ENCODE peak calls at places on chromosomes 2 and 18, in seven cellular contexts. One of them, this sample, is unnamed.
A peak's percentile ranks its signal among the peaks of the same experiment; 100 is the strongest.

GRCh38 chr2:28956415-28956826 is 24.7 kb upstream of the TOGARAM2 start:
- DNase-seq in breast epithelium: no peak
- DNase-seq in tibial nerve: no peak
- DNase-seq in PC-3: no peak
- DNase-seq in A549: no peak
- DNase-seq in Caco-2: no peak
- DNase-seq in cardiac muscle cell: peak; percentile 57
- DNase-seq in this sample: no peak

GRCh38 chr2:187774551-187775071 is 220.4 kb upstream of the TFPI start:
- DNase-seq in breast epithelium: no peak
- DNase-seq in tibial nerve: no peak
- DNase-seq in PC-3: peak; percentile 57
- DNase-seq in A549: no peak
- DNase-seq in Caco-2: no peak
- DNase-seq in cardiac muscle cell: no peak
- DNase-seq in this sample: peak; percentile 16

GRCh38 chr2:215362562-215362904 is 50.7 kb downstream of the ATIC start:
- DNase-seq in breast epithelium: no peak
- DNase-seq in tibial nerve: no peak
- DNase-seq in PC-3: no peak
- DNase-seq in A549: no peak
- DNase-seq in Caco-2: no peak
- DNase-seq in cardiac muscle cell: no peak
- DNase-seq in this sample: no peak

GRCh38 chr18:45774065-45774521 is 50.1 kb downstream of the SLC14A1 start:
- DNase-seq in breast epithelium: no peak
- DNase-seq in tibial nerve: no peak
- DNase-seq in PC-3: peak; percentile 76
- DNase-seq in A549: no peak
- DNase-seq in Caco-2: no peak
- DNase-seq in cardiac muscle cell: no peak
- DNase-seq in this sample: peak; percentile 41

GRCh38 chr2:241252778-241253475 is 62.5 kb downstream of the HDLBP start:
- DNase-seq in breast epithelium: no peak
- DNase-seq in tibial nerve: no peak
- DNase-seq in PC-3: no peak
- DNase-seq in A549: no peak
- DNase-seq in Caco-2: no peak
- DNase-seq in cardiac muscle cell: no peak
- DNase-seq in this sample: no peak

GRCh38 chr2:186853871-186854435 is 5.0 kb upstream of the ZSWIM2 start:
- DNase-seq in breast epithelium: no peak
- DNase-seq in tibial nerve: no peak
- DNase-seq in PC-3: no peak
- DNase-seq in A549: no peak
- DNase-seq in Caco-2: no peak
- DNase-seq in cardiac muscle cell: no peak
- DNase-seq in this sample: peak; percentile 10

GRCh38 chr2:73931531-73932500 is 5.1 kb downstream of the DGUOK start:
- DNase-seq in breast epithelium: no peak
- DNase-seq in tibial nerve: no peak
- DNase-seq in PC-3: peak; percentile 45
- DNase-seq in A549: no peak
- DNase-seq in Caco-2: no peak
- DNase-seq in cardiac muscle cell: no peak
- DNase-seq in this sample: no peak

GRCh38 chr2:181683518-181684453 is 3.5 kb upstream of the NEUROD1 start:
- DNase-seq in breast epithelium: no peak
- DNase-seq in tibial nerve: no peak
- DNase-seq in PC-3: no peak
- DNase-seq in A549: no peak
- DNase-seq in Caco-2: no peak
- DNase-seq in cardiac muscle cell: peak; percentile 5
- DNase-seq in this sample: no peak

GRCh38 chr2:22035333-22035964 is 911.7 kb downstream of the TDRD15 start:
- DNase-seq in breast epithelium: no peak
- DNase-seq in tibial nerve: no peak
- DNase-seq in PC-3: no peak
- DNase-seq in A549: no peak
- DNase-seq in Caco-2: no peak
- DNase-seq in cardiac muscle cell: no peak
- DNase-seq in this sample: no peak

GRCh38 chr2:225768741-225769140 is 369.2 kb downstream of the NYAP2 start:
- DNase-seq in breast epithelium: no peak
- DNase-seq in tibial nerve: no peak
- DNase-seq in PC-3: no peak
- DNase-seq in A549: no peak
- DNase-seq in Caco-2: no peak
- DNase-seq in cardiac muscle cell: no peak
- DNase-seq in this sample: no peak

GRCh38 chr2:29246388-29247300 is 131.4 kb downstream of the CLIP4 start:
- DNase-seq in breast epithelium: no peak
- DNase-seq in tibial nerve: no peak
- DNase-seq in PC-3: no peak
- DNase-seq in A549: no peak
- DNase-seq in Caco-2: no peak
- DNase-seq in cardiac muscle cell: no peak
- DNase-seq in this sample: no peak

GRCh38 chr2:127220102-127220806 is at the start of gene CYP27C1:
- DNase-seq in breast epithelium: no peak
- DNase-seq in tibial nerve: no peak
- DNase-seq in PC-3: no peak
- DNase-seq in A549: no peak
- DNase-seq in Caco-2: no peak
- DNase-seq in cardiac muscle cell: peak; percentile 69
- DNase-seq in this sample: no peak

GRCh38 chr2:165533331-165533730 is 63.8 kb downstream of the CSRNP3 start:
- DNase-seq in breast epithelium: no peak
- DNase-seq in tibial nerve: no peak
- DNase-seq in PC-3: no peak
- DNase-seq in A549: no peak
- DNase-seq in Caco-2: no peak
- DNase-seq in cardiac muscle cell: no peak
- DNase-seq in this sample: no peak

GRCh38 chr2:16685340-16685715 is 19.7 kb upstream of the CYRIA start:
- DNase-seq in breast epithelium: no peak
- DNase-seq in tibial nerve: no peak
- DNase-seq in PC-3: no peak
- DNase-seq in A549: no peak
- DNase-seq in Caco-2: no peak
- DNase-seq in cardiac muscle cell: no peak
- DNase-seq in this sample: no peak

GRCh38 chr2:170054996-170055395 is 123.0 kb upstream of the MYO3B start:
- DNase-seq in breast epithelium: no peak
- DNase-seq in tibial nerve: no peak
- DNase-seq in PC-3: no peak
- DNase-seq in A549: no peak
- DNase-seq in Caco-2: no peak
- DNase-seq in cardiac muscle cell: no peak
- DNase-seq in this sample: no peak

GRCh38 chr2:198950813-198951212 is 506.9 kb downstream of the SATB2 start:
- DNase-seq in breast epithelium: no peak
- DNase-seq in tibial nerve: no peak
- DNase-seq in PC-3: no peak
- DNase-seq in A549: no peak
- DNase-seq in Caco-2: no peak
- DNase-seq in cardiac muscle cell: no peak
- DNase-seq in this sample: no peak

GRCh38 chr18:6728809-6729246 is 688 bp upstream of the ARHGAP28 start:
- DNase-seq in breast epithelium: no peak
- DNase-seq in tibial nerve: no peak
- DNase-seq in PC-3: no peak
- DNase-seq in A549: no peak
- DNase-seq in Caco-2: no peak
- DNase-seq in cardiac muscle cell: no peak
- DNase-seq in this sample: no peak

GRCh38 chr18:6732952-6733351 is 3.4 kb downstream of the ARHGAP28 start:
- DNase-seq in breast epithelium: no peak
- DNase-seq in tibial nerve: no peak
- DNase-seq in PC-3: peak; percentile 34
- DNase-seq in A549: no peak
- DNase-seq in Caco-2: no peak
- DNase-seq in cardiac muscle cell: no peak
- DNase-seq in this sample: no peak

GRCh38 chr18:6729247-6730091 is at the start of gene ARHGAP28:
- DNase-seq in breast epithelium: peak; percentile 59
- DNase-seq in tibial nerve: peak; percentile 75
- DNase-seq in PC-3: peak; percentile 89
- DNase-seq in A549: peak; percentile 76
- DNase-seq in Caco-2: peak; percentile 96
- DNase-seq in cardiac muscle cell: peak; percentile 96
- DNase-seq in this sample: no peak

GRCh38 chr18:6728318-6728717 is 1.2 kb upstream of the ARHGAP28 start:
- DNase-seq in breast epithelium: no peak
- DNase-seq in tibial nerve: no peak
- DNase-seq in PC-3: no peak
- DNase-seq in A549: no peak
- DNase-seq in Caco-2: peak; percentile 51
- DNase-seq in cardiac muscle cell: no peak
- DNase-seq in this sample: no peak

GRCh38 chr18:6731197-6731596 is 1.7 kb downstream of the ARHGAP28 start:
- DNase-seq in breast epithelium: no peak
- DNase-seq in tibial nerve: no peak
- DNase-seq in PC-3: peak; percentile 84
- DNase-seq in A549: no peak
- DNase-seq in Caco-2: no peak
- DNase-seq in cardiac muscle cell: no peak
- DNase-seq in this sample: peak; percentile 75
- H3K4me3 ChIP-seq in breast epithelium: peak overlapping the region; percentile 83
- H3K4me3 ChIP-seq in tibial nerve: no peak overlapping the region
- H3K4me3 ChIP-seq in PC-3: peak overlapping the region; percentile 67
- H3K4me3 ChIP-seq in A549: no peak overlapping the region
- H3K4me3 ChIP-seq in Caco-2: no peak overlapping the region
- H3K4me3 ChIP-seq in cardiac muscle cell: peak overlapping the region; percentile 34
- H3K4me3 ChIP-seq in this sample: no peak overlapping the region

DNA sequence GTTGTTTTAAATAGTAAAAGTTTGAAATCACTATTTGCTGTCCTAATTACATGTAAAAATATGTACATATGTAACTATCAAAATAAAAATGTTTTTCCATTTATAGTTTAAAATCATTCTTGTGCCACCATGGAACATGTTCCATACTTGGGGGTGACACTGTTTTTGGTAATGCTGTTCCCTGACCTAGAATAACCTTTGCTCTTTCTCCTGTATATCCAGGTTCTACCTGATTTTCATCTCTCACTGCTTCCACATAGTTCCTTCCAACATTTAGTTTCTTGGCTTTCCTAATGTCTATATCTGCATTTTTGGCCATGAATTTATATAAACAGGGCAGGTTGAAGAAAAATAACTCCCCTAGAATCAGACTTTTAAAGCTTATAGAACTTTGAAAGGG is 2.5 kb downstream of the SPOPL start:
- DNase-seq in breast epithelium: no peak
- DNase-seq in tibial nerve: no peak
- DNase-seq in PC-3: no peak
- DNase-seq in A549: no peak
- DNase-seq in Caco-2: no peak
- DNase-seq in cardiac muscle cell: no peak
- DNase-seq in this sample: no peak
- H3K4me3 ChIP-seq in breast epithelium: peak overlapping the region; percentile 94
- H3K4me3 ChIP-seq in tibial nerve: no peak overlapping the region
- H3K4me3 ChIP-seq in PC-3: peak overlapping the region; percentile 81
- H3K4me3 ChIP-seq in A549: no peak overlapping the region
- H3K4me3 ChIP-seq in Caco-2: peak overlapping the region; percentile 5
- H3K4me3 ChIP-seq in cardiac muscle cell: peak overlapping the region; percentile 89
- H3K4me3 ChIP-seq in this sample: no peak overlapping the region

DNA sequence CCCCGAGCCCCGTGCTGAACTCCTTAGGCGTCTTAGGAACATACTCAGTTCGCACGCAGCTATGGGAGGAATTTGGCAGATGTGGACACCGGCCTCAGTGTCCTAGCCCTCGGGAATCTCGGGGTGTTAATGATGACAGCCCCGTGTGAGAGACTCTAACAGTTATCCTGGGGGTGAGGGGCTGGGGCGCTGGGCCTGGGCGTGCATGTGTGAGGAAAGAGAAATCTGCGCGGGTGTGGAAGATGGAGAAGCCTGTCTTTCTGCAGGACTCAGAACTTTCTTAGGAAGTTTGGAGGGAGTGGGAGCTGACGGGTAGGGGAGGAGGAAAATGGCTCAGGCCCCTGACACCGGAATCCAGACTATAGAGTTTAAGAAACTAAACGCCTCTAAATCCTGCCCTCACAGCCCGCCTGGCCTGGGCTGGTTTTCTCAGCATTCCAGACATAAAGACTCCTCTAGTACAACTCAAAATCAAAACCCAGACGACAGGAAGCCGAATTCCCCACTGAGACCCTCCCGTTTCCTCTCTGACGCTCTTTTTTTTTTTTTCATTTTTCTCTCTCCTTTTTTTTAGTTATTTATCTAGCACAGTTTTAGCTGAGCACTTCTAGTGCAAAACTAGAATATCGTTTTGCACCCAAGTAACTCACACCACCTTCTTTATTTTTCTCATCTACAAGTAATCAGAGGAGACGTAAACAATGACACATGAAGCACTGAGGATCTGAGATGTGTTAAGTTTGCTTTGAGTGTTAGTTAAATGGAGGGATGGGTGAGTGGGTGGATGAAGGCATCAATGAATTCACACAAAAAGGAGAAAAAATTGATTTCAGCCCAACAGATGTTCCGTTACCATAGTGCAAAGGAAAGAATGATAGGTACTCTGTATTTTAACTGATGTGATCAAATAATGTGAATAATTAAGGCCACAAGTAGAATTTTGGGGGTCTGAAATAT is 1.2 kb upstream of the HAAO start:
- DNase-seq in breast epithelium: no peak
- DNase-seq in tibial nerve: no peak
- DNase-seq in PC-3: no peak
- DNase-seq in A549: no peak
- DNase-seq in Caco-2: no peak
- DNase-seq in cardiac muscle cell: no peak
- DNase-seq in this sample: no peak
- H3K4me3 ChIP-seq in breast epithelium: peak overlapping the region; percentile 66
- H3K4me3 ChIP-seq in tibial nerve: peak overlapping the region; percentile 68
- H3K4me3 ChIP-seq in PC-3: no peak overlapping the region
- H3K4me3 ChIP-seq in A549: no peak overlapping the region
- H3K4me3 ChIP-seq in Caco-2: peak overlapping the region; percentile 87
- H3K4me3 ChIP-seq in cardiac muscle cell: peak overlapping the region; percentile 20
- H3K4me3 ChIP-seq in this sample: peak overlapping the region; percentile 46

GRCh38 chr18:21664069-21664468 is 40.5 kb downstream of the ABHD3 start:
- DNase-seq in breast epithelium: no peak
- DNase-seq in tibial nerve: no peak
- DNase-seq in PC-3: peak; percentile 70
- DNase-seq in A549: peak; percentile 79
- DNase-seq in Caco-2: no peak
- DNase-seq in cardiac muscle cell: no peak
- DNase-seq in this sample: no peak
- H3K4me3 ChIP-seq in breast epithelium: no peak overlapping the region
- H3K4me3 ChIP-seq in tibial nerve: no peak overlapping the region
- H3K4me3 ChIP-seq in PC-3: no peak overlapping the region
- H3K4me3 ChIP-seq in A549: peak overlapping the region; percentile 6
- H3K4me3 ChIP-seq in Caco-2: no peak overlapping the region
- H3K4me3 ChIP-seq in cardiac muscle cell: no peak overlapping the region
- H3K4me3 ChIP-seq in this sample: no peak overlapping the region